ENCODE peak calls at places on chromosomes 3 and 15, in four cellular contexts. H is iPS DF 6.9, X is fibroblast of lung, J is heart left ventricle. D is an unnamed sample.

GRCh38 chr15:62248277-62248974 is 83.3 kb upstream of the C2CD4B start:
- DNase-seq in H (no peak), X (no peak), J (no peak), D (no peak)

GRCh38 chr15:98648654-98649537 is 557 bp downstream of the IGF1R start:
- DNase-seq in H (no peak), X (peak; percentile 65), J (peak; percentile 63), D (peak; percentile 47)

GRCh38 chr3:67529337-67529736 is 125.1 kb downstream of the SUCLG2 start:
- DNase-seq in H (no peak), X (no peak), J (no peak), D (peak; percentile 32)

GRCh38 chr15:100895721-100896120 is 16.1 kb downstream of the ALDH1A3 start:
- DNase-seq in H (no peak), X (no peak), J (no peak), D (no peak)

GRCh38 chr15:85312486-85312885 is 67.9 kb upstream of the AKAP13 start:
- DNase-seq in H (no peak), X (peak; percentile 24), J (no peak), D (peak; percentile 23)

GRCh38 chr15:67047149-67047661 is 18.2 kb upstream of the SMAD3 start:
- DNase-seq in H (no peak), X (no peak), J (no peak), D (no peak)

GRCh38 chr3:114383875-114384557 is 90.2 kb downstream of the TIGIT start:
- DNase-seq in H (peak; percentile 64), X (peak; percentile 92), J (peak; percentile 87), D (peak; percentile 65)

GRCh38 chr3:178623666-178624255 is 87.5 kb downstream of the KCNMB2 start:
- DNase-seq in H (no peak), X (peak; percentile 18), J (no peak), D (no peak)

GRCh38 chr3:184481924-184482671 is 79.5 kb upstream of the EPHB3 start:
- DNase-seq in H (no peak), X (no peak), J (no peak), D (peak; percentile 54)

GRCh38 chr3:57228734-57229505 is 1.4 kb downstream of the APPL1 start:
- DNase-seq in H (no peak), X (peak; percentile 63), J (no peak), D (no peak)

GRCh38 chr15:25947336-25948080 is 84.4 kb upstream of the ATP10A start:
- DNase-seq in H (peak; percentile 35), X (no peak), J (no peak), D (peak; percentile 77)

GRCh38 chr3:46078712-46079400 is 51.6 kb upstream of the XCR1 start:
- DNase-seq in H (peak; percentile 89), X (peak; percentile 96), J (peak; percentile 84), D (peak; percentile 84)

GRCh38 chr3:13144163-13145023 is 71.2 kb upstream of the IQSEC1 start:
- DNase-seq in H (no peak), X (no peak), J (no peak), D (peak; percentile 5)

GRCh38 chr3:171218069-171218468 is 191.5 kb upstream of the SLC2A2 start:
- DNase-seq in H (no peak), X (no peak), J (no peak), D (no peak)

GRCh38 chr3:85709483-85709882 is 750.7 kb downstream of the CADM2 start:
- DNase-seq in H (no peak), X (no peak), J (no peak), D (no peak)

GRCh38 chr3:96966181-96966929 is 152.0 kb downstream of the EPHA6 start:
- DNase-seq in H (no peak), X (no peak), J (no peak), D (no peak)

GRCh38 chr15:27826411-27826810 is 272.7 kb downstream of the OCA2 start:
- DNase-seq in H (no peak), X (no peak), J (no peak), D (no peak)

GRCh38 chr3:46297658-46298423 is 55.6 kb downstream of the CCR3 start:
- DNase-seq in H (no peak), X (no peak), J (no peak), D (no peak)

GRCh38 chr15:90603893-90604292 is 74.2 kb downstream of the CRTC3 start:
- DNase-seq in H (no peak), X (peak; percentile 37), J (no peak), D (peak; percentile 29)

GRCh38 chr3:132318451-132318850 is 1.2 kb downstream of the ACP3 start:
- DNase-seq in H (no peak), X (peak; percentile 73), J (no peak), D (no peak)

GRCh38 chr15:68808770-68809169 is 11.9 kb downstream of the ANP32A start:
- DNase-seq in H (no peak), X (no peak), J (no peak), D (no peak)

GRCh38 chr3:188266581-188267274 is 112.8 kb downstream of the LPP start:
- DNase-seq in H (no peak), X (peak; percentile 88), J (peak; percentile 47), D (no peak)

GRCh38 chr3:32004111-32004790 is 22.7 kb downstream of the ZNF860 start:
- DNase-seq in H (no peak), X (no peak), J (no peak), D (peak; percentile 63)

GRCh38 chr15:69160976-69161877 is 792 bp downstream of the GLCE start:
- DNase-seq in H (no peak), X (peak; percentile 36), J (no peak), D (peak; percentile 61)

GRCh38 chr3:14505803-14506500 is 34.2 kb downstream of the GRIP2 start:
- DNase-seq in H (no peak), X (no peak), J (no peak), D (peak; percentile 6)

GRCh38 chr3:146092230-146092629 is 68.8 kb downstream of the PLOD2 start:
- DNase-seq in H (no peak), X (no peak), J (no peak), D (no peak)

GRCh38 chr3:146088840-146089239 is 72.1 kb downstream of the PLOD2 start:
- DNase-seq in H (no peak), X (no peak), J (no peak), D (no peak)

GRCh38 chr3:146087121-146087520 is 73.9 kb downstream of the PLOD2 start:
- DNase-seq in H (no peak), X (no peak), J (no peak), D (no peak)

GRCh38 chr3:146091397-146091796 is 69.6 kb downstream of the PLOD2 start:
- DNase-seq in H (no peak), X (no peak), J (no peak), D (no peak)

GRCh38 chr3:146090521-146090920 is 70.5 kb downstream of the PLOD2 start:
- DNase-seq in H (no peak), X (no peak), J (no peak), D (no peak)
- H3K27ac ChIP-seq in H (no peak overlapping the region), X (no peak overlapping the region), J (no peak overlapping the region), D (no peak overlapping the region)

GRCh38 chr3:48245136-48245535 is 4.2 kb downstream of the ZNF589 start:
- DNase-seq in H (no peak), X (no peak), J (no peak), D (no peak)
- H3K4me3 ChIP-seq in H (no peak overlapping the region), X (no peak overlapping the region), J (no peak overlapping the region), D (no peak overlapping the region)

DNA sequence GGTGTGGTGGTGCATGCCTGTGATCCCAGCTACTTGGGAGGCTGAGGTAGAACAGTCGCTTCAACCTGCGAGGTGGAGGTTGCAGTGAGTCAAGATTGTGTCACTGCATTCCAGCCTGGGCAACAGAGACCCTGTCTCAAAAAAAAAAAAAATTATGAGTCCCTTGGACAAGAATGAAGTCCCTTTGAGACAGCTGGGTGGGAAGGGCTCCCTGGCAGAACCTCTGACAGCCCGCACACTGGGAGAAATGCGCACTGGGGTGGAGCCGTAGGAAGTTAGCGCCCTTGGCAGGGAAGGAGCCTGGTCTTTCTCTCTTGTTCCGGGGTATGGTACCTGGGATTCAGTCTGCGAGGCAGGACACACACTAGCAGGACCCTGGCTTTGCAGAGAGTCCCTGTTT is 51.4 kb downstream of the SLC30A4 start:
- DNase-seq in H (no peak), X (no peak), J (no peak), D (no peak)
- H3K27me3 ChIP-seq in H (peaks cover 81% of the 10 kb centered on the region), X (peaks cover 3% of the 10 kb centered on the region), J (peaks cover 3% of the 10 kb centered on the region), D (no peaks in the 10 kb centered on the region)

GRCh38 chr3:133413166-133414020 is 13.5 kb downstream of the BFSP2 start:
- DNase-seq in H (no peak), X (peak; percentile 61), J (no peak), D (no peak)

GRCh38 chr3:133408961-133409360 is 9.1 kb downstream of the BFSP2 start:
- DNase-seq in H (no peak), X (peak; percentile 39), J (no peak), D (no peak)

GRCh38 chr3:133410191-133410892 is 10.5 kb downstream of the BFSP2 start:
- DNase-seq in H (no peak), X (no peak), J (no peak), D (no peak)

GRCh38 chr3:133414021-133414392 is 14.2 kb downstream of the BFSP2 start:
- DNase-seq in H (no peak), X (no peak), J (no peak), D (no peak)

DNA sequence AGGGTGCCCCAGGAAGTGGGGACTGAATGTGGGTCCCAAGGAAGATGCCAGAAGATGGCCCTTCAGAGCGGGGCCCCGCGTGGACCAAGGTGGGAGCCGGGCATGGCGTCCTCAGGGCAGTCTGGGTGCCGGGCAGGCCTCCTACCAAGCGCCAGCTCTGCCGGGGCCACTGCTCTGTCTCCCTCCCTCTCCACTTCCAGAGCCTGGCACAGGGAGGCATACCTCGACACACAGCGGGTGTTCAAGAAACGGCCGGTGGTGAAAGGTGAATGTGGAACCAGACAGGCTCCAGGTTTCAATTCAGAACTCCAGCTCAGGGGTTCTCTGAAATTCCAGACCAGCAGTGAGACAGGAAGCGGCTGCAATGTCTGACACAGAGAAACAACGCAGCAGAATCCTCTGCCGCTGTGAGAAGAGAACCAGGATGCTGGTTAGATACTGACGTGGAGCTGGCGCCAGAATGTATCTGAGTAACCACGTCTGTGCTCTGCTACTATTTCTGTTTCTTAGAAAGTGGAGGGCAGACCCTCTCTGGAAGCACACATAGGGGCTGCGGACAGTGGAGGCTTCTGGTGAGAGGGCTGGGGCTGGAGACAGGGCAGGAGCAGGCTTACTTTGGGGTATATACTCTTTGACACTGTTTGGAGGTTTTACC is 12.8 kb downstream of the BFSP2 start:
- DNase-seq in H (no peak), X (peak; percentile 64), J (no peak), D (no peak)
- H3K27ac ChIP-seq in H (no peak overlapping the region), X (peak overlapping the region; percentile 55), J (no peak overlapping the region), D (no peak overlapping the region)